ENCODE peak calls at places on chromosomes 5 and 9, in nine cellular contexts. H is erythroblast, S is K562, R is GM12891, M is transverse colon, J is uterus, F is gastrocnemius medialis, P is sigmoid colon, Q is heart left ventricle. W is an unnamed sample.

GRCh38 chr5:94021246-94021645 is 279.8 kb upstream of the POU5F2 start:
- DNase-seq in H (no peak), S (no peak), R (no peak), M (no peak), J (no peak), F (no peak), P (no peak), Q (no peak), W (peak)

GRCh38 chr9:87238545-87238944 is 259.1 kb upstream of the DAPK1 start:
- DNase-seq in H (no peak), S (no peak), R (no peak), M (no peak), J (no peak), F (no peak), P (no peak), Q (no peak), W (no peak)

GRCh38 chr5:175698401-175699115 is 40.7 kb downstream of the HRH2 start:
- DNase-seq in H (no peak), S (no peak), R (no peak), M (no peak), J (no peak), F (no peak), P (peak), Q (no peak), W (no peak)

GRCh38 chr5:171155621-171156020 is 153.4 kb upstream of the TLX3 start:
- DNase-seq in H (no peak), S (no peak), R (no peak), M (no peak), J (no peak), F (no peak), P (no peak), Q (no peak), W (no peak)

GRCh38 chr9:123928471-123929176 is 1.3 kb downstream of the DENND1A start:
- DNase-seq in H (peak), S (peak), R (no peak), M (no peak), J (no peak), F (no peak), P (no peak), Q (peak), W (no peak)

GRCh38 chr9:35162605-35163315 is 951 bp downstream of the UNC13B start:
- DNase-seq in H (no peak), S (no peak), R (no peak), M (no peak), J (no peak), F (no peak), P (no peak), Q (no peak), W (no peak)

GRCh38 chr9:99828417-99829176 is 6.9 kb downstream of the NR4A3 start:
- DNase-seq in H (peak), S (no peak), R (no peak), M (no peak), J (no peak), F (no peak), P (no peak), Q (peak), W (no peak)

GRCh38 chr5:112917453-112918005 is 4.5 kb downstream of the REEP5 start:
- DNase-seq in H (peak), S (peak), R (no peak), M (no peak), J (no peak), F (no peak), P (no peak), Q (no peak), W (no peak)

GRCh38 chr9:36828574-36829141 is 205.4 kb downstream of the PAX5 start:
- DNase-seq in H (no peak), S (no peak), R (no peak), M (no peak), J (no peak), F (no peak), P (peak), Q (no peak), W (no peak)

GRCh38 chr9:109198736-109199384 is 31.8 kb upstream of the FRRS1L start:
- DNase-seq in H (peak), S (peak), R (no peak), M (no peak), J (no peak), F (no peak), P (no peak), Q (no peak), W (no peak)

GRCh38 chr9:131776473-131776872 is 36.6 kb upstream of the RAPGEF1 start:
- DNase-seq in H (peak), S (peak), R (peak), M (no peak), J (no peak), F (no peak), P (no peak), Q (peak), W (no peak)

GRCh38 chr5:90718387-90718786 is 159.8 kb downstream of the ADGRV1 start:
- DNase-seq in H (no peak), S (no peak), R (no peak), M (no peak), J (no peak), F (no peak), P (no peak), Q (no peak), W (no peak)

GRCh38 chr9:93669116-93669957 is 93.0 kb downstream of the PHF2 start:
- DNase-seq in H (peak), S (no peak), R (no peak), M (peak), J (peak), F (peak), P (peak), Q (peak), W (peak)

GRCh38 chr9:4620881-4621555 is 41.1 kb upstream of the PLPP6 start:
- DNase-seq in H (no peak), S (no peak), R (no peak), M (no peak), J (no peak), F (no peak), P (no peak), Q (no peak), W (no peak)

GRCh38 chr5:145833616-145834200 is 1.4 kb downstream of the PRELID2 start:
- DNase-seq in H (no peak), S (no peak), R (no peak), M (no peak), J (no peak), F (no peak), P (no peak), Q (no peak), W (no peak)

GRCh38 chr9:107647611-107648010 is 158.0 kb upstream of the KLF4 start:
- DNase-seq in H (no peak), S (no peak), R (no peak), M (no peak), J (no peak), F (no peak), P (no peak), Q (no peak), W (no peak)

GRCh38 chr5:142141463-142141862 is 32.9 kb downstream of the NDFIP1 start:
- DNase-seq in H (peak), S (no peak), R (no peak), M (no peak), J (no peak), F (no peak), P (no peak), Q (no peak), W (no peak)

GRCh38 chr5:173441053-173441628 is 112.9 kb upstream of the STC2 start:
- DNase-seq in H (no peak), S (no peak), R (no peak), M (no peak), J (no peak), F (no peak), P (no peak), Q (no peak), W (no peak)

GRCh38 chr5:73945505-73945904 is 319.5 kb downstream of the ARHGEF28 start:
- DNase-seq in H (peak), S (peak), R (no peak), M (no peak), J (no peak), F (no peak), P (no peak), Q (no peak), W (no peak)

GRCh38 chr5:82421119-82421518 is 143.0 kb upstream of the RPS23 start:
- DNase-seq in H (no peak), S (peak), R (no peak), M (no peak), J (no peak), F (no peak), P (no peak), Q (no peak), W (no peak)

GRCh38 chr9:27537027-27537435 is 7.4 kb upstream of the MOB3B start:
- DNase-seq in H (no peak), S (no peak), R (no peak), M (no peak), J (no peak), F (peak), P (no peak), Q (no peak), W (no peak)

GRCh38 chr5:72234898-72235297 is 85.1 kb downstream of the MRPS27 start:
- DNase-seq in H (no peak), S (no peak), R (no peak), M (no peak), J (no peak), F (no peak), P (no peak), Q (no peak), W (no peak)

GRCh38 chr9:125509476-125509875 is 197.5 kb downstream of the MAPKAP1 start:
- DNase-seq in H (no peak), S (no peak), R (no peak), M (no peak), J (no peak), F (no peak), P (no peak), Q (peak), W (no peak)

DNA sequence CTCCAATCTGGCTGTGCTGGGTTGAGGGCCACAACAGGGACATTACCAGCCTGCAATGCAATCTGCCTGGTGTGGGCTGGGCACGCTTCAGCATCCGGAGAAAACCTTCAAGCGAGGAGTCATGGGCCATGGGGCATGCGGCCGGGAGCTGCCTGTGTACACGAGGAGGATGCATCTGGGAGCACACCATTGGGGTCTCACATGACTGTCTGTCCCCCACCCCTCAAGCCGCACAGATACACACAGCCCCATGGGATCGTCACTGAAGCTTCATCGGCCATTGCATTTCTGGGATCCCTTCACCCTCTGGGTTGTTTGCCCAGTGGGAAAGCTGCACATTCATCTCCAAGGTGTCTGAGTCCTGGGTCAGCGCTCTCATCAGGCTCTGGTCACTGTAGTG is 9.9 kb downstream of the LCN1 start:
- DNase-seq in H (no peak), S (no peak), R (no peak), M (no peak), J (no peak), F (no peak), P (peak), Q (no peak), W (peak)
- TF ChIP-seq POLR2A in H (no peak), S (no peak), R (no peak), M (no peak), J (no peak), F (no peak), P (no peak), Q (no peak), W (no peak)

DNA sequence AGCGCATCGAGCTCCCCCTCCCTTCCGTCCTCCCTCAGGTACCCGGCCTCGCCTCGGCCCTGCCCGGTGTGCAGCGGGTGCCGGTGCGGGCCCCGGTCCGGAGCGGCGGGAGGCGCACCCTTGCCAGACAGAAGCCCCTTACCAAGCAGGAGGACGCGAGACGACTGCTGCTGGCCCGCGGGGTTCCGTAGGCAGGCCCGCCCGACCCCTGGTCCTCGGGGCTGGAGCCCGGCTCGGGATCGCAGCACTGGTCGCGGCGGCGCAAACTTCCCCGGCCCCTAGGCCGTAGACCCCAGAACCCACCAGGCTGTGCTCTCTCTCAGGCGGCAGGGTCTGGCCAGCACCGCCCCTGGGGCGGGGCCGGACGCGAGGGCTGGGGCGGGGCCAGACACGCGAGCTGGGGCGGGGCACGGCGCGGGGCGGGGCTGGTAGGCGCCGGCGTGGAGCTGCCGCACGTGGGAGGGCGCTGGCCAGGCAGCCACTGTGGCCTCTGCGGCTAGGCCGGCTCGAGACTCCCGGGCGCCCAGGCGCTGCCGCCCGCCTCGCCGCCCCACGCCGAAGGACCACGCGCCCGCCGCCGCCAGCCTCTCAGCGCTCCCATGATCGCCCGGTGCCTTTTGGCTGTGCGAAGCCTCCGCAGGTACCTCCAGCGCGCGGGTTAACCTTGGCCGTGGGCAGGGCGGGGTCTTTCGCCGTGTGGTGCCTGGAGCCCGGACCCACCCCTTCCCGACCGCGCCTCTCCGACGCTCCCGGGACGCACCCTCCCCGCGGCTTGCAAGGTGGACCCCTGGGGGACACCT is at the start of the genes NLN and SGTB:
- DNase-seq in H (peak), S (peak), R (peak), M (peak), J (peak), F (peak), P (peak), Q (peak), W (peak)
- TF ChIP-seq POLR2A in H (no peak), S (peak), R (no peak), M (peak), J (peak), F (peak), P (no peak), Q (no peak), W (no peak)

GRCh38 chr5:124330595-124330994 is 415.8 kb downstream of the ZNF608 start:
- DNase-seq in H (no peak), S (no peak), R (no peak), M (no peak), J (no peak), F (no peak), P (no peak), Q (no peak), W (no peak)

GRCh38 chr5:124332273-124332672 is 414.2 kb downstream of the ZNF608 start:
- DNase-seq in H (no peak), S (no peak), R (no peak), M (no peak), J (no peak), F (no peak), P (no peak), Q (no peak), W (no peak)

GRCh38 chr5:124333295-124333979 is 413.0 kb downstream of the ZNF608 start:
- DNase-seq in H (no peak), S (no peak), R (no peak), M (no peak), J (no peak), F (no peak), P (no peak), Q (no peak), W (no peak)

GRCh38 chr5:124328201-124328600 is 418.2 kb downstream of the ZNF608 start:
- DNase-seq in H (no peak), S (no peak), R (no peak), M (no peak), J (no peak), F (no peak), P (no peak), Q (no peak), W (no peak)
- TF ChIP-seq POLR2A in H (no peak), S (no peak), R (no peak), M (no peak), J (no peak), F (no peak), P (no peak), Q (no peak), W (no peak)

GRCh38 chr9:128689820-128690683 is 1.0 kb downstream of the SET start:
- DNase-seq in H (peak), S (peak), R (no peak), M (peak), J (peak), F (no peak), P (peak), Q (peak), W (peak)
- TF ChIP-seq POLR2A in H (no peak), S (peak), R (peak), M (no peak), J (no peak), F (no peak), P (no peak), Q (no peak), W (no peak)

DNA sequence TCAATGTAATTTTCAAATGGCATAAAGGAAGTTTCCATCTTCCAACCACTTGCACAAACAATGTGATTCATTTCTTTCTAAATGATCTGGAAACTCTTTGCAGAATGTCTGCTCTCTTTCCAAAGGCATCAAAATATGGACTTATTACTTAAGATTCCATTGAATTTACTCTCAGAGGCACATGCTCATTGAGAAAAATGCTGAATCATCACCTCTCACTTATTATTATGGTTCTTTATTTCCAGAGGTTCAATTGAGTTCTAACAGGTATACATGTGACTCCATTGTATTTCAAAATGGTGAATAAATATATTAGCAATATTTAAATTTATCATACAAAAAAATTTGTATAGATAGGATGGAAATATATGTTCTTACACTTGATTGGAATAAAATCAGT is 1140.6 kb downstream of the EFNA5 start:
- DNase-seq in H (no peak), S (no peak), R (no peak), M (no peak), J (no peak), F (no peak), P (no peak), Q (no peak), W (no peak)
- TF ChIP-seq POLR2A in H (no peak), S (no peak), R (no peak), M (no peak), J (no peak), F (no peak), P (no peak), Q (no peak), W (no peak)